ENCODE peak calls at places on chromosome X, in nine cellular contexts. N is GM06990, S is stomach, X is fibroblast of lung, B is cardiac fibroblast, Q is BJ, F is A549, R is heart right ventricle, U is ovary. A is an unnamed sample.

GRCh38 chrX:136210243-136210642 is 41.0 kb downstream of the MAP7D3 start:
- DNase-seq in R (no peak), U (no peak), Q (no peak), N (no peak), X (no peak), S (no peak), F (no peak), B (no peak), A (no peak)

GRCh38 chrX:48697182-48697727 is 721 bp downstream of the SUV39H1 start:
- DNase-seq in U (no peak), S (no peak), N (no peak), B (peak), Q (no peak), X (no peak), F (no peak), R (no peak), A (no peak)

GRCh38 chrX:114582264-114582632 is 1.6 kb upstream of the HTR2C start:
- DNase-seq in X (no peak), R (no peak), B (no peak), Q (no peak), S (no peak), N (no peak), U (no peak), F (no peak), A (no peak)

GRCh38 chrX:40096395-40097091 is 1.2 kb downstream of the BCOR start:
- DNase-seq in U (no peak), S (no peak), N (peak), Q (no peak), X (no peak), F (no peak), B (peak), R (peak), A (peak)

GRCh38 chrX:120485562-120486520 is 16.7 kb upstream of the LAMP2 start:
- DNase-seq in B (peak), Q (peak), R (peak), F (peak), X (peak), U (peak), N (peak), S (peak), A (peak)

GRCh38 chrX:72576161-72576896 is 3.7 kb upstream of the HDAC8 start:
- DNase-seq in R (no peak), N (no peak), Q (no peak), B (peak), U (no peak), F (peak), X (peak), S (no peak), A (peak)

GRCh38 chrX:130108647-130109428 is 1.5 kb downstream of the ELF4 start:
- DNase-seq in Q (no peak), U (no peak), N (peak), S (no peak), R (no peak), B (peak), F (peak), X (no peak), A (peak)

GRCh38 chrX:121958886-121959285 is 911.5 kb downstream of the GLUD2 start:
- DNase-seq in B (peak), R (no peak), S (no peak), Q (no peak), X (peak), U (no peak), F (no peak), N (no peak), A (peak)

GRCh38 chrX:109826954-109827708 is 94.1 kb upstream of the ACSL4 start:
- DNase-seq in U (no peak), B (peak), R (no peak), F (peak), Q (no peak), S (no peak), X (peak), N (no peak), A (peak)

GRCh38 chrX:18885317-18886004 is 98.5 kb downstream of the PHKA2 start:
- DNase-seq in N (no peak), X (peak), Q (no peak), S (no peak), R (no peak), U (no peak), F (no peak), B (peak), A (peak)

GRCh38 chrX:40154853-40155616 is 57.3 kb upstream of the BCOR start:
- DNase-seq in X (no peak), Q (no peak), R (peak), U (peak), N (no peak), S (peak), F (peak), B (peak), A (peak)

GRCh38 chrX:40143001-40143400 is 45.2 kb upstream of the BCOR start:
- DNase-seq in X (no peak), F (no peak), N (no peak), B (no peak), U (no peak), R (no peak), S (no peak), Q (no peak), A (no peak)

GRCh38 chrX:69616520-69617203 is 749 bp downstream of the EDA start:
- DNase-seq in R (peak), U (peak), N (peak), F (no peak), Q (no peak), X (no peak), B (no peak), S (peak), A (no peak)

GRCh38 chrX:72255445-72255844 is 16.6 kb upstream of the ERCC6L start:
- DNase-seq in B (no peak), N (no peak), S (peak), U (no peak), F (no peak), Q (no peak), X (no peak), R (no peak), A (no peak)

GRCh38 chrX:154021131-154021611 is 1.5 kb upstream of the IRAK1 start:
- DNase-seq in S (no peak), B (peak), Q (no peak), F (no peak), X (peak), N (no peak), R (no peak), U (no peak), A (peak)

DNA sequence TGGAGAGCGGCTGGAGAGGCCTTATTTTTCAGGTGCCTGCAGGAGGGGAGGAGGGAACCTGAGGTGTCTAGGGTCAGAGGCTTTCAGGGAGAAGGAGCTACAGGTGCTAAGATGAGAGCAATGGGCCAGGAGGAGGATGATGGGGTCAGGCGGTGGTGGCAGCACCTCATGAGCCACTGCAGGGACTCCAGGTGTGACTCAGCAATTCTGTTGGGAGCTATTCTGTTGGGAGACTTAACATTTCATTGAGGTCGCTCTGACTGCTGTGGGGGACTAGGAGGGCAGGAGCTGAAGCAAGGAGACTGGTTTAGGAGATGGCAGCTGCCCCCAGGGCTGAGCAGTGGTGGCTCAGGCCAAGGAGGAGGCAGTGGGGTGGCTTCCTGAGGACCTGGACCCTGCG is 65.0 kb downstream of the CLDN34 start:
- DNase-seq in N (no peak), X (no peak), B (no peak), F (no peak), Q (no peak), U (no peak), S (no peak), R (no peak), A (no peak)
- H3K4me3 ChIP-seq in N (no peak), X (no peak), B (no peak), F (no peak), Q (no peak), U (no peak), S (no peak), R (no peak), A (no peak)

DNA sequence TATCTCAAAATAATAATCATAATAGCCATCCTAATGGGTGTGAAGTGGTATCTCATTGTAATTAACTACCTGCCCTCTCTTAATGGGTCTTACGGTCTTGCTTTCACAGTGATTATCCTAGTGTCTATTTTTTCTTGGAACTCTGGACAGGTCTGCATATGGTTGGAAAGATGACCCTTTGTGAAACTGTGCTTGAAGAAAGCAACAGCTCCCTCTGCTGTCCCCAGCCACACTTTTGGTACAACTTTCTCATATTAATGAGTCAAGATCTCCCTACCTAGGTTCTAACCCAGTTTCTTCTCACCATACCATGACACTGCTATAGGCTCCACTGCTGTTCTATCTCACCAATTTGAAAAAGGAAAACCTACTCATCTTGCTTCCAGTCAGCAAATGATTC is 2.4 kb downstream of the TFDP3 start:
- DNase-seq in S (no peak), F (peak), X (peak), N (no peak), Q (no peak), U (no peak), B (peak), R (no peak), A (no peak)
- TF ChIP-seq CTCF in S (no peak), F (no peak), X (peak), N (peak), Q (peak), U (no peak), B (no peak), R (no peak), A (no peak)

GRCh38 chrX:75522565-75523411 is at the start of gene ZDHHC15:
- DNase-seq in F (no peak), B (peak), U (peak), N (peak), R (peak), X (peak), S (peak), Q (no peak), A (no peak)
- H3K4me3 ChIP-seq in F (no peak), B (no peak), U (peak), N (peak), R (peak), X (peak), S (peak), Q (peak), A (peak)

GRCh38 chrX:97683256-97683655 is 799.5 kb downstream of the RPA4 start:
- DNase-seq in Q (no peak), R (no peak), X (no peak), F (no peak), B (no peak), S (no peak), N (no peak), U (no peak), A (no peak)

GRCh38 chrX:97685753-97686152 is 802.0 kb downstream of the RPA4 start:
- DNase-seq in R (no peak), B (peak), N (no peak), F (peak), U (no peak), Q (no peak), S (no peak), X (peak), A (peak)
- TF ChIP-seq CTCF in R (no peak), B (peak), N (peak), F (peak), U (no peak), Q (peak), S (no peak), X (peak), A (peak)

GRCh38 chrX:17656035-17656418 is 81.3 kb upstream of the SCML1 start:
- DNase-seq in F (no peak), X (no peak), N (no peak), R (no peak), S (no peak), Q (no peak), B (no peak), U (no peak), A (no peak)
- H3K4me3 ChIP-seq in F (no peak), X (no peak), N (no peak), R (peak), S (peak), Q (peak), B (no peak), U (peak), A (peak)

A was measured in fibroblast of the aortic adventitia.